ENCODE peak calls at places on chromosomes 3 and 15, in four cellular contexts. S is MM.1S, K is OCI-LY7, A is GM23248. T is an unnamed sample.

GRCh38 chr15:79673416-79674123 is 223.2 kb downstream of the MTHFS start:
- DNase-seq in S (no peak), K (no peak), A (peak), T (no peak)

GRCh38 chr3:185900228-185900627 is 37.6 kb downstream of the TRA2B start:
- DNase-seq in S (peak), K (no peak), A (peak), T (peak)

GRCh38 chr15:33152502-33153109 is 41.9 kb downstream of the FMN1 start:
- DNase-seq in S (no peak), K (no peak), A (peak), T (no peak)

GRCh38 chr3:177647876-177648275 is 450.6 kb upstream of the TBL1XR1 start:
- DNase-seq in S (no peak), K (no peak), A (no peak), T (no peak)

GRCh38 chr3:61892881-61893280 is 331.5 kb downstream of the PTPRG start:
- DNase-seq in S (no peak), K (no peak), A (no peak), T (no peak)

GRCh38 chr3:77931272-77932009 is 891.5 kb downstream of the ROBO2 start:
- DNase-seq in S (no peak), K (no peak), A (no peak), T (no peak)

GRCh38 chr3:52121459-52121795 is 32.8 kb downstream of the POC1A start:
- DNase-seq in S (no peak), K (peak), A (no peak), T (no peak)

GRCh38 chr3:47978386-47978785 is 37.8 kb downstream of the MAP4 start:
- DNase-seq in S (no peak), K (no peak), A (peak), T (no peak)

GRCh38 chr3:98580774-98581365 is 12.5 kb downstream of the CPOX start:
- DNase-seq in S (no peak), K (no peak), A (no peak), T (no peak)

GRCh38 chr3:71724584-71725278 is 471 bp downstream of the EIF4E3 start:
- DNase-seq in S (peak), K (no peak), A (peak), T (peak)

GRCh38 chr3:129323651-129324294 is 45.1 kb downstream of the HMCES start:
- DNase-seq in S (peak), K (peak), A (peak), T (no peak)

GRCh38 chr3:122577409-122578028 is at the start of gene PARP15:
- DNase-seq in S (no peak), K (peak), A (peak), T (no peak)

GRCh38 chr3:187738400-187739124 is 6.7 kb downstream of the BCL6 start:
- DNase-seq in S (peak), K (peak), A (peak), T (peak)

GRCh38 chr3:169699536-169700050 is 36.1 kb upstream of the MECOM start:
- DNase-seq in S (no peak), K (no peak), A (no peak), T (no peak)

GRCh38 chr15:28957606-28958498 is 72.1 kb downstream of the APBA2 start:
- DNase-seq in S (no peak), K (no peak), A (no peak), T (no peak)

GRCh38 chr15:52464478-52464877 is 64.2 kb downstream of the MYO5A start:
- DNase-seq in S (peak), K (peak), A (peak), T (no peak)

GRCh38 chr3:126033051-126033745 is 50.7 kb downstream of the SLC41A3 start:
- DNase-seq in S (no peak), K (no peak), A (no peak), T (no peak)

GRCh38 chr3:131725414-131725813 is 222.6 kb upstream of the MRPL3 start:
- DNase-seq in S (no peak), K (no peak), A (no peak), T (no peak)

GRCh38 chr3:195013411-195013810 is 257.5 kb downstream of the XXYLT1 start:
- DNase-seq in S (no peak), K (no peak), A (no peak), T (no peak)

GRCh38 chr3:52346623-52347530 is 30.8 kb downstream of the DNAH1 start:
- DNase-seq in S (no peak), K (no peak), A (peak), T (no peak)

GRCh38 chr15:68055224-68055705 is 1.1 kb downstream of the PIAS1 start:
- DNase-seq in S (peak), K (peak), A (peak), T (peak)

GRCh38 chr3:145776782-145777408 is 384.1 kb downstream of the PLOD2 start:
- DNase-seq in S (peak), K (peak), A (peak), T (peak)

GRCh38 chr3:86838927-86839326 is 152.0 kb downstream of the VGLL3 start:
- DNase-seq in S (no peak), K (no peak), A (no peak), T (no peak)

GRCh38 chr3:31170932-31171670 is 276.6 kb upstream of the GADL1 start:
- DNase-seq in S (no peak), K (no peak), A (peak), T (no peak)

GRCh38 chr15:101496198-101496986 is 6.9 kb upstream of the PCSK6 start:
- DNase-seq in S (no peak), K (no peak), A (no peak), T (no peak)

GRCh38 chr15:64775551-64776401 is at the start of gene RBPMS2:
- DNase-seq in S (no peak), K (no peak), A (peak), T (peak)

GRCh38 chr15:64773606-64774555 is 1.5 kb downstream of the RBPMS2 start:
- DNase-seq in S (no peak), K (no peak), A (no peak), T (no peak)

GRCh38 chr15:64774556-64775523 is 549 bp downstream of the RBPMS2 start:
- DNase-seq in S (no peak), K (no peak), A (peak), T (peak)

GRCh38 chr15:64779024-64779423 is 3.6 kb upstream of the RBPMS2 start:
- DNase-seq in S (no peak), K (no peak), A (no peak), T (no peak)

GRCh38 chr15:64776402-64776786 is 1.0 kb upstream of the RBPMS2 start:
- DNase-seq in S (no peak), K (no peak), A (no peak), T (no peak)
- H3K4me3 ChIP-seq in S (no peak), K (no peak), A (no peak), T (peak)

GRCh38 chr15:49242820-49243219 is 72.8 kb downstream of the GALK2 start:
- DNase-seq in S (no peak), K (no peak), A (peak), T (no peak)

GRCh38 chr15:49235446-49236207 is 65.6 kb downstream of the GALK2 start:
- DNase-seq in S (peak), K (peak), A (peak), T (peak)

GRCh38 chr15:49238342-49238741 is 68.3 kb downstream of the GALK2 start:
- DNase-seq in S (no peak), K (no peak), A (peak), T (peak)

GRCh38 chr15:49236869-49237268 is 66.8 kb downstream of the GALK2 start:
- DNase-seq in S (no peak), K (no peak), A (no peak), T (no peak)

DNA sequence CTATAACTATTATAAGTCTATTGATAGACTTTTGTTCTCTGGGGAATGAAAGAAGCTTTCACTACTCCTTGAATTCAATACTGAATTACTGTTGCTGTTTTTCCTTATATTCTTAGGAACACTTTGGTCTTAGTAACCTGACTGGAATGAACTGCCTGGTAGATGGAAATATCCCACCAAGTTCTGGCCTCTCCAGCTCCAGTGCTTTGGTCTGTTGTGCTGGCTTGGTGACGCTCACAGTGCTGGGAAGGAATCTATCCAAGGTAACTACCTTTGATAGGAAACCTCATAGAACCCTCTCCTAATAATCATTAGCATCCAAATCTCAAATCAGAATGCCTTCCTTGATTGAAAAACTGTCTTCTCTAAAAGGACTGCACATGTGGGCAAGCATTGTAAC is 69.1 kb downstream of the GALK2 start:
- DNase-seq in S (no peak), K (no peak), A (peak), T (no peak)
- H3K27ac ChIP-seq in S (no peak), K (no peak), A (peak), T (peak)

DNA sequence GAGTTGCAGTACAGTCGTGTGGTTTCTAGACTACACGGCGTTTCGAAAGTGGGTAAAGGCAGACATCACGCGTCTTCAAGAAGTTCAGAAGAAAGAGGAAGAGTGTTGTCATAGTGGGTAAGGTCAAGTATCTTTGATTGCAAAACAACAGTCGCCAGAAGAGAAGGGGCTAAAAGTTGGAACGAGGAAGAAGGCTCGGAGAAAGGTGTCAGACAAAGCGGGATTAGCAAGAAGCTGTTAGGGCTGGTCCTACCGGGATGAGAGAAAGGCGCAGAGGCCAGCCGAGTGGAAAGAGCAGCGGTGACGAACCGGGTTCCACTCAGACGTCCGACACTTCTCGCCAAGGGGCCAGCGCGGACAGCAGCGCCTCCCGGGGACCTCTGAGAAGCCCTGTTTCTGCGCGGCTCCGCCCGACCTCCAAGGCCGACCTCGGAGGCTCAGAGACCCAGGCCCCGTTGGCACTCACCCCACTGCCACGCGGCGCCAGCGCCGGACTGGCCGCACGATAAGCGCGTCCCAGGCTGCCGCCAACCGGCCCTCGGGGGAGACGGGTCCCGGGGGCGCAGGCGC is 480 bp downstream of the ADPGK start:
- DNase-seq in S (peak), K (peak), A (peak), T (no peak)
- TF ChIP-seq EZH2phosphoT487 in S (no peak), K (no peak), A (no peak), T (no peak)

DNA sequence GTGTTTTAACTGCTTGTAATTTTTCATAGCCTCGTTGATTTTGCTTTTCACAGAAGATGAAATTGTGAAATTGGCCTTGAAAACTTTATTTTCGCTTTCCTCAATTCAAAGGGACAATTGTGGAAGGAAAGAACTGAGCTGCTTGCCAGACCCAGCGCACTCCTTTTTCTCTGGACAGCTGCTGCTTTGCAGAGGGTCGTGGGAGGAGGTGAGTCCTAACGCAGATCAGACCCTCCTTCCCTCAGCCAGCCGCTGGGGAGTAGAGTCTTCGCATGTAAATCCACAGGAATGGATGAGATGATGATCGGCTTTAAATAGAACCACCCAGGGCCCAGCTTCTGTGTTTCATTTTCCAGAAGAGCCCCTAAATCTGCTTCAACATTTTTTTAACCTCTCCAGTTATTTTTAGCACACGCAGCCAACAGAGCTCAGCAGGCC is 42.7 kb upstream of the UBE2E1 start:
- DNase-seq in S (no peak), K (peak), A (peak), T (no peak)
- H3K4me3 ChIP-seq in S (peak), K (peak), A (peak), T (no peak)

DNA sequence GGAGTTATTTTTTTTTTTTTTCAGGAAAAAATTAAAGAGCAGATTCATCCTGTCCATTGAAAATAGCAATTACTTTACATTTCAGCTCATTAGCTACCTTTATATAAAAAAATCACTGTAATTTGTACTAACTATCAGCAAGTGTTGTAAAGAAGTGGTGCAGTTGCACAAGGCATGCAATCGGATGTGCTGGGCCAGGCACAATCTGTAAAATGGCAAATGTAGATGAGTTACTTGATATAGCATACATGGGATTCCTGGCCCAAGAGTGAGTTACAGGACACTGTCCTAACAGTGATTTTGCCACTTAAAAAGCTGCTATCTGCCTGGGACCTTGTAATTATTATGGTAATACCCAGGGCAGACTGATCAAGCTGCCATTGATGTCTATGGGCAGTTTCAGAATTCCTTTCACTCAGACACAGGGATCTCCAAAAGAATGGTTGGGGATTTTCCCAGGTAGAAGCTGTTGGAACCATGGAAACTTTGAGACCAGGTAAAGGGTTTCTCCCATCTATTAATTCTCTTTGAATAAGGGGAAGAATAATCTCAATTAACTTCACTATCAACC is 182.2 kb upstream of the ICE2 start:
- DNase-seq in S (no peak), K (no peak), A (peak), T (no peak)
- H3K27ac ChIP-seq in S (peak), K (no peak), A (peak), T (no peak)